ENCODE peak calls at places on chromosomes 5 and 9, in eight cellular contexts. One of them, this sample, is unnamed.

GRCh38 chr9:100601216-100601615 is 23.3 kb downstream of the CAVIN4 start:
- DNase-seq in neural progenitor cell: peak
- DNase-seq in neuronal stem cell: no peak
- DNase-seq in cardiac muscle cell: peak
- DNase-seq in PC-9: peak
- DNase-seq in small intestine: peak
- DNase-seq in right atrium auricular region: no peak
- DNase-seq in brain microvascular endothelial cell: peak
- DNase-seq in this sample: peak

GRCh38 chr5:69528609-69529008 is 31.4 kb upstream of the GTF2H2C start:
- DNase-seq in neural progenitor cell: no peak
- DNase-seq in neuronal stem cell: no peak
- DNase-seq in cardiac muscle cell: no peak
- DNase-seq in PC-9: no peak
- DNase-seq in small intestine: no peak
- DNase-seq in right atrium auricular region: no peak
- DNase-seq in brain microvascular endothelial cell: no peak
- DNase-seq in this sample: no peak

GRCh38 chr9:129875181-129875611 is 39.9 kb downstream of the USP20 start:
- DNase-seq in neural progenitor cell: no peak
- DNase-seq in neuronal stem cell: no peak
- DNase-seq in cardiac muscle cell: no peak
- DNase-seq in PC-9: no peak
- DNase-seq in small intestine: no peak
- DNase-seq in right atrium auricular region: no peak
- DNase-seq in brain microvascular endothelial cell: no peak
- DNase-seq in this sample: no peak

GRCh38 chr5:10753178-10753577 is 7.9 kb downstream of the DAP start:
- DNase-seq in neural progenitor cell: no peak
- DNase-seq in neuronal stem cell: no peak
- DNase-seq in cardiac muscle cell: no peak
- DNase-seq in PC-9: no peak
- DNase-seq in small intestine: peak
- DNase-seq in right atrium auricular region: no peak
- DNase-seq in brain microvascular endothelial cell: no peak
- DNase-seq in this sample: no peak

GRCh38 chr5:81303563-81303962 is 2.2 kb downstream of the ZCCHC9 start:
- DNase-seq in neural progenitor cell: no peak
- DNase-seq in neuronal stem cell: no peak
- DNase-seq in cardiac muscle cell: no peak
- DNase-seq in PC-9: peak
- DNase-seq in small intestine: no peak
- DNase-seq in right atrium auricular region: no peak
- DNase-seq in brain microvascular endothelial cell: peak
- DNase-seq in this sample: no peak

GRCh38 chr9:113910036-113910639 is 34.0 kb downstream of the ZNF618 start:
- DNase-seq in neural progenitor cell: no peak
- DNase-seq in neuronal stem cell: no peak
- DNase-seq in cardiac muscle cell: no peak
- DNase-seq in PC-9: no peak
- DNase-seq in small intestine: peak
- DNase-seq in right atrium auricular region: peak
- DNase-seq in brain microvascular endothelial cell: no peak
- DNase-seq in this sample: no peak

GRCh38 chr9:79143211-79143610 is 428.6 kb upstream of the TLE4 start:
- DNase-seq in neural progenitor cell: no peak
- DNase-seq in neuronal stem cell: no peak
- DNase-seq in cardiac muscle cell: no peak
- DNase-seq in PC-9: no peak
- DNase-seq in small intestine: no peak
- DNase-seq in right atrium auricular region: no peak
- DNase-seq in brain microvascular endothelial cell: no peak
- DNase-seq in this sample: no peak

GRCh38 chr5:176912115-176912514 is 13.0 kb upstream of the HK3 start:
- DNase-seq in neural progenitor cell: no peak
- DNase-seq in neuronal stem cell: no peak
- DNase-seq in cardiac muscle cell: no peak
- DNase-seq in PC-9: no peak
- DNase-seq in small intestine: no peak
- DNase-seq in right atrium auricular region: no peak
- DNase-seq in brain microvascular endothelial cell: no peak
- DNase-seq in this sample: no peak

GRCh38 chr5:27093296-27093695 is 54.9 kb upstream of the CDH9 start:
- DNase-seq in neural progenitor cell: no peak
- DNase-seq in neuronal stem cell: no peak
- DNase-seq in cardiac muscle cell: no peak
- DNase-seq in PC-9: no peak
- DNase-seq in small intestine: no peak
- DNase-seq in right atrium auricular region: no peak
- DNase-seq in brain microvascular endothelial cell: no peak
- DNase-seq in this sample: no peak

GRCh38 chr5:135246923-135247795 is 151.9 kb downstream of the MACROH2A1 start:
- DNase-seq in neural progenitor cell: no peak
- DNase-seq in neuronal stem cell: no peak
- DNase-seq in cardiac muscle cell: no peak
- DNase-seq in PC-9: peak
- DNase-seq in small intestine: no peak
- DNase-seq in right atrium auricular region: peak
- DNase-seq in brain microvascular endothelial cell: peak
- DNase-seq in this sample: peak

GRCh38 chr9:95030920-95031662 is 286.4 kb downstream of the FANCC start:
- DNase-seq in neural progenitor cell: no peak
- DNase-seq in neuronal stem cell: no peak
- DNase-seq in cardiac muscle cell: no peak
- DNase-seq in PC-9: no peak
- DNase-seq in small intestine: no peak
- DNase-seq in right atrium auricular region: no peak
- DNase-seq in brain microvascular endothelial cell: no peak
- DNase-seq in this sample: no peak

GRCh38 chr9:71975833-71976232 is 64.4 kb downstream of the C9orf85 start:
- DNase-seq in neural progenitor cell: no peak
- DNase-seq in neuronal stem cell: no peak
- DNase-seq in cardiac muscle cell: no peak
- DNase-seq in PC-9: no peak
- DNase-seq in small intestine: peak
- DNase-seq in right atrium auricular region: no peak
- DNase-seq in brain microvascular endothelial cell: no peak
- DNase-seq in this sample: no peak

GRCh38 chr5:160635678-160636077 is 214.0 kb downstream of the PTTG1 start:
- DNase-seq in neural progenitor cell: no peak
- DNase-seq in neuronal stem cell: no peak
- DNase-seq in cardiac muscle cell: no peak
- DNase-seq in PC-9: no peak
- DNase-seq in small intestine: peak
- DNase-seq in right atrium auricular region: no peak
- DNase-seq in brain microvascular endothelial cell: no peak
- DNase-seq in this sample: no peak

GRCh38 chr5:149310947-149311675 is 34.2 kb upstream of the GRPEL2 start:
- DNase-seq in neural progenitor cell: no peak
- DNase-seq in neuronal stem cell: no peak
- DNase-seq in cardiac muscle cell: peak
- DNase-seq in PC-9: no peak
- DNase-seq in small intestine: no peak
- DNase-seq in right atrium auricular region: no peak
- DNase-seq in brain microvascular endothelial cell: peak
- DNase-seq in this sample: no peak

GRCh38 chr9:37412431-37413151 is 9.9 kb upstream of the GRHPR start:
- DNase-seq in neural progenitor cell: peak
- DNase-seq in neuronal stem cell: no peak
- DNase-seq in cardiac muscle cell: no peak
- DNase-seq in PC-9: peak
- DNase-seq in small intestine: no peak
- DNase-seq in right atrium auricular region: no peak
- DNase-seq in brain microvascular endothelial cell: no peak
- DNase-seq in this sample: no peak

GRCh38 chr5:122142480-122142879 is 13.1 kb downstream of the ZNF474 start:
- DNase-seq in neural progenitor cell: no peak
- DNase-seq in neuronal stem cell: no peak
- DNase-seq in cardiac muscle cell: no peak
- DNase-seq in PC-9: no peak
- DNase-seq in small intestine: no peak
- DNase-seq in right atrium auricular region: no peak
- DNase-seq in brain microvascular endothelial cell: peak
- DNase-seq in this sample: no peak

GRCh38 chr9:69674741-69675438 is 2.7 kb upstream of the APBA1 start:
- DNase-seq in neural progenitor cell: no peak
- DNase-seq in neuronal stem cell: no peak
- DNase-seq in cardiac muscle cell: no peak
- DNase-seq in PC-9: peak
- DNase-seq in small intestine: no peak
- DNase-seq in right atrium auricular region: no peak
- DNase-seq in brain microvascular endothelial cell: peak
- DNase-seq in this sample: no peak

GRCh38 chr5:154751854-154752253 is 3.3 kb upstream of the LARP1 start:
- DNase-seq in neural progenitor cell: no peak
- DNase-seq in neuronal stem cell: no peak
- DNase-seq in cardiac muscle cell: no peak
- DNase-seq in PC-9: no peak
- DNase-seq in small intestine: no peak
- DNase-seq in right atrium auricular region: no peak
- DNase-seq in brain microvascular endothelial cell: no peak
- DNase-seq in this sample: no peak

GRCh38 chr5:154756203-154756870 is 1.2 kb downstream of the LARP1 start:
- DNase-seq in neural progenitor cell: peak
- DNase-seq in neuronal stem cell: peak
- DNase-seq in cardiac muscle cell: peak
- DNase-seq in PC-9: no peak
- DNase-seq in small intestine: peak
- DNase-seq in right atrium auricular region: no peak
- DNase-seq in brain microvascular endothelial cell: no peak
- DNase-seq in this sample: peak

GRCh38 chr5:154754460-154755360 is 467 bp upstream of the LARP1 start:
- DNase-seq in neural progenitor cell: peak
- DNase-seq in neuronal stem cell: peak
- DNase-seq in cardiac muscle cell: peak
- DNase-seq in PC-9: peak
- DNase-seq in small intestine: peak
- DNase-seq in right atrium auricular region: peak
- DNase-seq in brain microvascular endothelial cell: peak
- DNase-seq in this sample: peak

GRCh38 chr5:154755361-154756202 is at the start of gene LARP1:
- DNase-seq in neural progenitor cell: peak
- DNase-seq in neuronal stem cell: peak
- DNase-seq in cardiac muscle cell: peak
- DNase-seq in PC-9: no peak
- DNase-seq in small intestine: peak
- DNase-seq in right atrium auricular region: no peak
- DNase-seq in brain microvascular endothelial cell: no peak
- DNase-seq in this sample: no peak

GRCh38 chr5:154753792-154754191 is 1.4 kb upstream of the LARP1 start:
- DNase-seq in neural progenitor cell: peak
- DNase-seq in neuronal stem cell: no peak
- DNase-seq in cardiac muscle cell: peak
- DNase-seq in PC-9: no peak
- DNase-seq in small intestine: no peak
- DNase-seq in right atrium auricular region: peak
- DNase-seq in brain microvascular endothelial cell: peak
- DNase-seq in this sample: peak
- H3K4me3 ChIP-seq in neural progenitor cell: peak
- H3K4me3 ChIP-seq in neuronal stem cell: peak
- H3K4me3 ChIP-seq in cardiac muscle cell: no peak
- H3K4me3 ChIP-seq in PC-9: peak
- H3K4me3 ChIP-seq in small intestine: no peak
- H3K4me3 ChIP-seq in right atrium auricular region: peak
- H3K4me3 ChIP-seq in brain microvascular endothelial cell: no peak
- H3K4me3 ChIP-seq in this sample: peak

DNA sequence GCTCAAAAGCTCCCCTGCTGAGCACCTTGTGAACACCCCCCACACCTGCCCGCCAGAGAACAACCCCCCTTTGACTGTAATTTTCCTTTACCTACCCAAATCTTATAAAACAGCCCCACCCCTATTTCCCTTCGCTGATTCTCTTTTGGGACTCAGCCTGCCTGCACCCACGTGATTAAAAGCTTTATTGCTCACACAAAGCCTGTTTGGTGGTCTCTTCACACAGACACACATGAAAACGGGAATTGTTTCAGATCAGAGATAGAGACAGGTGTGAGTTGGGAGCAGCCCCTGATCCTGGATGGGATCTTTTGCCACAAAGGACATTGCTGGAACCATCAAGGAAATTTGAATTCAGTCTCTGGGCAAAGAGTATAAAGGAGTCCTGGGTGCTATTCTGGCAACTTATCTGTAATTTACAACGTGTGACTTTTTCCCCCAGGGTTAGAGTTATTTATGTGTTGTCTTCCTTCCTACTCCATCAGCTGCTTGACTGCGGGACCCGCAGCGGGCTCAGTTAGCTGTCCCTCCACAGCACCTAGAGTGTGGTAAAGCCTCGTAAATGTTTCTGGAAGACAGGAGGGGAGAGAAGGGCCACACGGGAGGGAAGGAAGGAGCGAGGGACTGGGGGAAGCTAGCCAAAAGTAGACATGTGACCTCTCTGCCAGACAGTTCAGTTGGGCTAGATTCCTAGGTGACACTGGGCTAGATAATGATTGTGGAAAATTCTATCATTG is 437.0 kb downstream of the ZNF608 start:
- DNase-seq in neural progenitor cell: peak
- DNase-seq in neuronal stem cell: no peak
- DNase-seq in cardiac muscle cell: peak
- DNase-seq in PC-9: no peak
- DNase-seq in small intestine: no peak
- DNase-seq in right atrium auricular region: no peak
- DNase-seq in brain microvascular endothelial cell: no peak
- DNase-seq in this sample: no peak
- H3K27ac ChIP-seq in neural progenitor cell: no peak
- H3K27ac ChIP-seq in neuronal stem cell: no peak
- H3K27ac ChIP-seq in cardiac muscle cell: no peak
- H3K27ac ChIP-seq in PC-9: no peak
- H3K27ac ChIP-seq in small intestine: no peak
- H3K27ac ChIP-seq in right atrium auricular region: no peak
- H3K27ac ChIP-seq in brain microvascular endothelial cell: no peak
- H3K27ac ChIP-seq in this sample: no peak

GRCh38 chr9:7490317-7491108 is 309.1 kb downstream of the DMAC1 start:
- DNase-seq in neural progenitor cell: no peak
- DNase-seq in neuronal stem cell: no peak
- DNase-seq in cardiac muscle cell: no peak
- DNase-seq in PC-9: no peak
- DNase-seq in small intestine: no peak
- DNase-seq in right atrium auricular region: no peak
- DNase-seq in brain microvascular endothelial cell: no peak
- DNase-seq in this sample: no peak

GRCh38 chr9:7491641-7492040 is 307.9 kb downstream of the DMAC1 start:
- DNase-seq in neural progenitor cell: no peak
- DNase-seq in neuronal stem cell: no peak
- DNase-seq in cardiac muscle cell: no peak
- DNase-seq in PC-9: no peak
- DNase-seq in small intestine: no peak
- DNase-seq in right atrium auricular region: no peak
- DNase-seq in brain microvascular endothelial cell: no peak
- DNase-seq in this sample: no peak

GRCh38 chr9:7489018-7489417 is 310.6 kb downstream of the DMAC1 start:
- DNase-seq in neural progenitor cell: no peak
- DNase-seq in neuronal stem cell: no peak
- DNase-seq in cardiac muscle cell: no peak
- DNase-seq in PC-9: no peak
- DNase-seq in small intestine: peak
- DNase-seq in right atrium auricular region: no peak
- DNase-seq in brain microvascular endothelial cell: no peak
- DNase-seq in this sample: no peak
- H3K4me3 ChIP-seq in neural progenitor cell: no peak
- H3K4me3 ChIP-seq in neuronal stem cell: no peak
- H3K4me3 ChIP-seq in cardiac muscle cell: no peak
- H3K4me3 ChIP-seq in PC-9: no peak
- H3K4me3 ChIP-seq in small intestine: no peak
- H3K4me3 ChIP-seq in right atrium auricular region: no peak
- H3K4me3 ChIP-seq in brain microvascular endothelial cell: no peak
- H3K4me3 ChIP-seq in this sample: no peak

GRCh38 chr9:106960238-106960637 is 97.3 kb downstream of the ZNF462 start:
- DNase-seq in neural progenitor cell: no peak
- DNase-seq in neuronal stem cell: no peak
- DNase-seq in cardiac muscle cell: no peak
- DNase-seq in PC-9: no peak
- DNase-seq in small intestine: no peak
- DNase-seq in right atrium auricular region: no peak
- DNase-seq in brain microvascular endothelial cell: no peak
- DNase-seq in this sample: no peak
- H3K27ac ChIP-seq in neural progenitor cell: peak
- H3K27ac ChIP-seq in neuronal stem cell: no peak
- H3K27ac ChIP-seq in cardiac muscle cell: no peak
- H3K27ac ChIP-seq in PC-9: no peak
- H3K27ac ChIP-seq in small intestine: no peak
- H3K27ac ChIP-seq in right atrium auricular region: no peak
- H3K27ac ChIP-seq in brain microvascular endothelial cell: no peak
- H3K27ac ChIP-seq in this sample: no peak

This sample was measured in dorsolateral prefrontal cortex.